ENCODE peak calls at places on chromosomes 6 and 20, in ten cellular contexts. F, T, R, P, J, H, Q, W, I and L are unnamed samples.

GRCh38 chr6:166330612-166331011 is 11.7 kb downstream of the SFT2D1 start:
- DNase-seq in F (peak), T (peak), R (no peak), P (peak), J (no peak), H (no peak), Q (no peak), W (peak), I (no peak), L (no peak)

GRCh38 chr6:104789770-104790190 is 69.9 kb downstream of the HACE1 start:
- DNase-seq in F (no peak), T (peak), R (no peak), P (no peak), J (no peak), H (no peak), Q (peak), W (peak), I (peak), L (no peak)

GRCh38 chr6:168968801-168969200 is 284.8 kb downstream of the THBS2 start:
- DNase-seq in F (no peak), T (no peak), R (no peak), P (no peak), J (no peak), H (no peak), Q (no peak), W (no peak), I (no peak), L (no peak)

GRCh38 chr20:14235355-14235754 is 102.1 kb downstream of the FLRT3 start:
- DNase-seq in F (no peak), T (peak), R (no peak), P (no peak), J (no peak), H (no peak), Q (peak), W (peak), I (no peak), L (no peak)

GRCh38 chr6:109165392-109165964 is 70.2 kb downstream of the CEP57L1 start:
- DNase-seq in F (peak), T (peak), R (no peak), P (peak), J (peak), H (no peak), Q (peak), W (peak), I (no peak), L (peak)

GRCh38 chr6:144883915-144884314 is 598.8 kb downstream of the UTRN start:
- DNase-seq in F (no peak), T (no peak), R (no peak), P (no peak), J (no peak), H (no peak), Q (no peak), W (no peak), I (no peak), L (no peak)

GRCh38 chr6:21615504-21615903 is 22.0 kb downstream of the SOX4 start:
- DNase-seq in F (no peak), T (peak), R (no peak), P (no peak), J (peak), H (no peak), Q (no peak), W (peak), I (no peak), L (no peak)

GRCh38 chr20:44629017-44629385 is 22.5 kb downstream of the ADA start:
- DNase-seq in F (no peak), T (no peak), R (no peak), P (no peak), J (no peak), H (no peak), Q (no peak), W (no peak), I (no peak), L (no peak)